ENCODE peak calls at places on chromosomes 7 and 10, in four cellular contexts. M is WTC11, C is HepG2, B is K562. D is an unnamed sample.

GRCh38 chr10:23157691-23158369 is 34.3 kb upstream of the PTF1A start:
- DNase-seq in B (peak), M (no peak), C (peak), D (no peak)

GRCh38 chr7:28180364-28181147 is at the start of gene JAZF1:
- DNase-seq in B (peak), C (no peak), M (peak), D (no peak)

GRCh38 chr7:41824284-41824683 is 121.4 kb upstream of the INHBA start:
- DNase-seq in M (no peak), C (no peak), B (no peak), D (no peak)

GRCh38 chr10:92208736-92209135 is 82.1 kb downstream of the CPEB3 start:
- DNase-seq in B (no peak), C (no peak), M (no peak), D (no peak)

GRCh38 chr7:111076205-111076604 is 14.7 kb upstream of the LRRN3 start:
- DNase-seq in C (no peak), B (no peak), M (no peak), D (no peak)

GRCh38 chr7:151390594-151391357 is 19.1 kb downstream of the WDR86 start:
- DNase-seq in C (no peak), M (no peak), B (peak), D (no peak)

GRCh38 chr10:79454259-79454658 is 8.8 kb upstream of the ZCCHC24 start:
- DNase-seq in B (no peak), M (no peak), C (no peak), D (no peak)

GRCh38 chr10:80538481-80539185 is 931 bp downstream of the SH2D4B start:
- DNase-seq in C (no peak), B (no peak), M (no peak), D (no peak)

GRCh38 chr10:53395449-53395848 is 622.9 kb upstream of the MBL2 start:
- DNase-seq in M (no peak), B (no peak), C (no peak), D (no peak)

GRCh38 chr7:104415700-104416099 is 87.3 kb downstream of the LHFPL3 start:
- DNase-seq in B (no peak), M (no peak), C (no peak), D (no peak)

GRCh38 chr7:140384894-140385650 is 13.3 kb downstream of the SLC37A3 start:
- DNase-seq in M (no peak), B (no peak), C (no peak), D (no peak)

GRCh38 chr7:129006636-129007414 is 48.1 kb downstream of the TNPO3 start:
- DNase-seq in C (no peak), B (no peak), M (no peak), D (no peak)

GRCh38 chr7:101237206-101238067 is at the start of gene CLDN15:
- DNase-seq in B (no peak), M (no peak), C (peak), D (no peak)

GRCh38 chr10:113754768-113755167 is 3.3 kb downstream of the PLEKHS1 start:
- DNase-seq in B (no peak), M (no peak), C (no peak), D (no peak)

GRCh38 chr10:74432841-74433594 is 282.0 kb downstream of the ADK start:
- DNase-seq in M (no peak), B (peak), C (no peak), D (no peak)

GRCh38 chr10:93438796-93439253 is 43.3 kb downstream of the MYOF start:
- DNase-seq in C (no peak), B (peak), M (peak), D (no peak)

DNA sequence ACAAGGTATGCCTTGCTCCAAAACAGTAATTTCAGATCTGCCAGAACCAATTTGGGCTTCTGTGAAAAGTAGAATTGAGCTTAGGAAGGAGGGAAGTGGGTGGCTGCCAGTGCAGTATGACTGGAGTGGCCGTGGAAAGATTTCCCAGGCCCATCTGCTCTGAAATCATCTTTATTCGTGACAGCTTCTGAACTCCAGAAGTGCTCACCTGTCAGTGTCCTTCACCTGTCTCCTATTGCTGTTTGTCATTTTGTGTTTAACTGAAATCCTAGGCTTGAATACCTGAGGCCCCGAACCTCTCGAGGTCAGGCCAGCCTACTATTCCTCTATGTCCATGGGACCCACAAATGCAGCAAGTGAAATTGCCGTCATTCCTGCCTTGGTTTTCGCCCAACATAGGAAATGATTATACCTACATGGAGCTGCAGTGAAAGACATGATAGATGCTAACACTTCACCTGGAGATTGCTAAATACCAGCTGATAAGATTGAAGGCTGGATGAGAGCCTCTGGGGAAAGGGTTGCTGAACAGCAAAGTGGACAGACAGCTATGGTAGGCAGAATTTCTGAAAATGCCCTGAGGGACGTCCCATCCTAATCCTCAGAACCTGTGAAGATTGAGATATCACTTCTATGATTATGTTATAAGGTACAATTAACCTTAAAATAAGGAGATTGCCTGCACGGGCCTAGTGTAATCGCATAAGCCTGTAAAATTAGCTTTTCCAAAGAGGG is 82.1 kb downstream of the C1GALT1 start:
- DNase-seq in B (no peak), M (no peak), C (no peak), D (no peak)
- TF ChIP-seq CREM in B (no peak), M (no peak), C (no peak), D (no peak)

GRCh38 chr10:104811166-104811565 is 170.1 kb downstream of the SORCS3 start:
- DNase-seq in C (no peak), B (no peak), M (no peak), D (no peak)

GRCh38 chr10:104806791-104807190 is 165.7 kb downstream of the SORCS3 start:
- DNase-seq in C (no peak), M (no peak), B (no peak), D (no peak)

DNA sequence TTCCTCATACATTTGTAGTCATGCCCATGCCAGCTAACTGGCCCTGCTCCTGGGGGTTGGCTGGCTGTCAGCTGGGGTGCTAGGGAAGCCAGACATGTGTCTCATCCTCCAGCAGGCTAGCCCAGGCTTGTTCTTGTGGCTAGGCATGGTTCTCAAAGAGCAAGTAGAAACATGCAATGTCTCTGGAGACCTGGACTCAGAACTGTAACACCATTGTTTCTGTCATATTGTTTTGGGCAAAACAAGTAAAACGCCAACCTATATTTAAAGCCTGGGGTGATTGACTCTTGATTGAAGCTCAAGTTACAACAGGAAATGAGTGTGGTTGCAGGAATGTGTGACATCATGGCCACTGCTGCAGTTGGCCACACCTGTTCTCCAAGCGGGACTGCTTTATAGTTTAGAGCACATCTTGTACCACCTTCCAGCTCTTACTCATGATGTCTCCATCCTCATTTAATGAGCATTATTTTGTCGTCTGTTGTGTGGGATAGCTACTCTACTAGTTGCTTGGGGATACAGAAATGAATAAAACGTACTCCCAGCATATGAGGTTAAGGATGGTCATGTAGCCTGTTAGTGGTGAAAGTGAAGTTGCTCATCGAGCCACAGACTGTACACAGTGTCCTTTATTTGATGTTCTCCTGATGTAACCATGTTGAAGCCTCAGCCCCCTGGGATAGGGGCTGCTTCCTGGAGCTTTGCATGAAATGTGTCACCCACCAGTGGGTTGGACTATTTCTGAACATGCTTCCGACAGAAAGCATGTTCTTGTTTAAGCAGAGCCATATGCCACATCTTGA is 168.4 kb downstream of the SORCS3 start:
- DNase-seq in M (no peak), C (peak), B (no peak), D (no peak)
- TF ChIP-seq CREM in M (no peak), C (no peak), B (no peak), D (no peak)

DNA sequence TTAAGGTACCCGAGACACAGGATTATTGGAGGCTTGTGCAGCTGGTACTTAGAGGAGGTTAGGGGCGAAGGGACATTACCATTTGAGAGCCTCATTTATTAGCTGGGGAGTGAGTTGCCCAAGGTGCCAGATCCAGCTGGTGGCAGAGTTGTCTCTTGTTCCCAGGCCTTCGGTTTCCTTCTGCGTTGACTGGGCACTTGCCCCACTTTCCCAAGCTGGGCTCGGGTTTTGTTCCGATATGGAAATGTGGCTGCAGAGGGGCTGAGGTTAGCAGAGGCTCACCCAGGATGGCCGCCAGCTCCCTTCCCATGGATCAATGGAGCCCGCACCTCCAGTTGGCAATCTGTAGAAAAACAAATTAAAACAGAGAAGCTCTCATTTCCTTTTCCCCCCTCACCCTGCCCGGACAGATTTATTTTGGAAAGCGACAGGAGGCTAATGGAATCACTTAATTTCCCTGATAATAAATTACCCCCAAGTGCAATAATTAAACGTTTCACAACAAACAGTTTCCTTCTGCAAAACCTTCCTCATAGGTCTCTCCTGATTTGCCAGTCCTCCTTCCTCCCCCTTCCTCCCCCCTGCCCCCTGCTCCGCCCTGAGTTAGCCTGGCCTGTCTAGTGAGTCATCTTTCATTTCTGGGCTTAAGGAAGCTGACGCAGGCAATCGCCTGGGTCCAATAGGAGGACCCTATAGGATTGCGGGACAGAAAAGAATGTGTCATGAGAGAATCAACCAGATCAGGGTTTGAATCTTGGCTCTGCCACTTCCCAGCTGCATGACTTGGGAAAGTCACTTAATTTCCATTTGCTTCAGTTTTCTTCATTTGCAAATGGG is 51.7 kb downstream of the ADRA2A start:
- DNase-seq in C (no peak), M (no peak), B (peak), D (no peak)
- TF ChIP-seq CREM in C (no peak), M (no peak), B (peak), D (no peak)

GRCh38 chr10:42942279-42942932 is 134.5 kb upstream of the RET start:
- DNase-seq in C (no peak), B (no peak), M (no peak), D (no peak)
- TF ChIP-seq CREM in C (no peak), B (no peak), M (no peak), D (no peak)

DNA sequence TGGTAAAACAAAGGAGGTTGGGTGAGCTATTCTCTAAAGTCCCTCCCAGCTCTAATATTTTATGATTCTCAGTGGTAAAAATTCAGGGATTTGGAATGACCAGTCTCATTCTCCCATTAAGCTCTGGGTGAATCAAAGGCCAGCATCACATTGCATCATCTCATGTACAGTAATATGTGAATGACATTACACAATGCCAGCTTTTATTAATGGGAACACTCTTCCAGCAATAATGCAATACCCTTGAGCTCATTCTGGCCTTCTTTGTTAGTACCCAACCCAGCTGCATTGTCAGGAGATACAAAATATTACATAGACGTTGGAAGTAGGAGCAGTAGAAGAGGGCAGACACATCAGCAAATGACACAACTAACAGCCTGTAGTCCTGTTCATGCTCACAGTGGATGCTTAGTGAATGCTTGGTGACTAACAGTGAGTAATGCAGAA is 100.0 kb upstream of the EGR2 start:
- DNase-seq in M (no peak), B (no peak), C (no peak), D (no peak)
- TF ChIP-seq CREM in M (no peak), B (no peak), C (no peak), D (no peak)

GRCh38 chr7:113197274-113197673 is 78.9 kb upstream of the SMIM30 start:
- DNase-seq in M (no peak), B (no peak), C (no peak), D (no peak)
- TF ChIP-seq CREM in M (no peak), B (no peak), C (no peak), D (no peak)

GRCh38 chr7:10632707-10633106 is 341.0 kb upstream of the PHF14 start:
- DNase-seq in C (no peak), M (no peak), B (no peak), D (no peak)
- TF ChIP-seq CREM in C (no peak), M (no peak), B (no peak), D (no peak)

DNA sequence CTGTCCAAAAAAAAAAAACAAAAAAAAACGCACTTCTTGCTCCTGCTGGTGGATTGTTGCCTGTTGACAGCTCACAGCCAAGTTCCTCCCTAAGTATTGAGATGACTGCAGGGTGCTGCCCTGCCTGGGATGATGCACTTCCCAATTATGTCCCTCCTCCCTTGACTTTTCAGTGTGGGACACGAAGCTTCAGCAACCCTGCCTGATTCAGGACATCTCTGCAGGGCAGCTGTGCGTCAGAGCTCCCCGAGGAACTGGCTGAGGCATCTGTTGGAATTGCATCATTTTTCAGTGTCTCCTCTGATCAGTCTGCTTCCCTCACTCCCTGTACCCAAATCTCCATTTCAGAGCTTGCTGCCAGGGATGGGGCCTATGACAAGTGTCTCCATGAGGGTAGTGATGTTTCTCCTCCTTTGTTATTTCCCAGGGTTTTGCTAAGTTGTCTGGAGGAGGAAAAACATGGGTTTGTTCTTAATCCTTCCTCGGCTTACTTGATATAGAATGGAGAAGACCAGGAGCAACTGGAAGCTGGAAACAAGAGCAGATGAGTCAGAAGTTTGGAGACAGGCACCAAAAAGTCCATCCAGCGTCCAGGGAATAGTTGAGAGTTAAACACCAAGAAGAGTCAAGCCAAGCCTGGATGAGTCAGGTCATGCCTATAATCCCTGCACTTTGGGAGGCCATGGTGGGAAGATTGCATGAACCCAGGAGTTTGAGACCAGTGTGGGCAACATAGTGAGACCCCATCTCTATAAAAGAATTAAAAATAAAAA is 355.1 kb downstream of the GALNT17 start:
- DNase-seq in B (no peak), M (no peak), C (no peak), D (no peak)
- TF ChIP-seq CREM in B (no peak), M (no peak), C (no peak), D (no peak)

GRCh38 chr7:75905785-75906604 is 9.0 kb upstream of the POR start:
- DNase-seq in M (peak), C (peak), B (no peak), D (no peak)

GRCh38 chr7:75909521-75910132 is 5.3 kb upstream of the POR start:
- DNase-seq in C (no peak), M (no peak), B (no peak), D (no peak)

DNA sequence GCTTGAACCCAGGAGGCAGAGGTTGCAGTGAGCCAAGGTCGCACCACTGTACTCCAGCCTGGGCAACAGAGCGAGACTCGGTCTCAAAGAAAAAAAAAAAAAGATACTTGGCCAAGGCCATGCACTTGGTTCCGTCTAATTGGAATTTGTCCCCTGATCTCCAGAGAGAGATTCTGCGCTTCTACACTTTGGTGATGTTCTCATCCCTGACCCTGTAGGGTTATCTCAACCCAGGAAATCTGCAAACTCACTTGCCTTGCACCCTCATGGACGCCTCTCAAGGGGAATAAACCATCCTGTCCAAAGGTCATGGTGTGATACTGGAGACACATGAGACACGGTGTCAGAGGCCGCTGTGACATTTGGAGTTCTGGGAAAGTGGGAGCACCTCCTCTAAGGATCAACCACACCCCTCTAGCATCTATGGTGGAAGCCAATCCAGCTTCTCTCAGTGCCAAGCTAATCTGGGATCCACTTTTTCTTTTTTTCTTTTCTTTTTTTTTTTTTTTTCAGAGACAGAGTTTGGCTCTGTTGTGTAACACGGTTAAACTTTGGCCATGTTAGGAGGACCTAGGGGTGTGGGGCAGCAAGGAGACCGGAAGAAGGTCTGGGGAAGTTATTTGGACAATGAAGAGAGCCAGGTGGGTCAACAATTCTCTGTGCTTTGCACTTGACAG is 7.8 kb upstream of the POR start:
- DNase-seq in M (no peak), B (no peak), C (peak), D (no peak)
- TF ChIP-seq CREM in M (no peak), B (no peak), C (no peak), D (no peak)

GRCh38 chr7:112707655-112708054 is 82.5 kb downstream of the TMEM168 start:
- DNase-seq in B (no peak), C (no peak), M (no peak), D (no peak)

GRCh38 chr7:112708236-112708635 is 82.0 kb downstream of the TMEM168 start:
- DNase-seq in C (peak), B (peak), M (no peak), D (no peak)
- TF ChIP-seq CREM in C (no peak), B (no peak), M (no peak), D (no peak)

D was measured in GM12878.